ENCODE peak calls at places on chromosomes 3 and 15, in four cellular contexts. C is T47D, H is HepG2, O is HCT116. L is an unnamed sample.

GRCh38 chr15:57403532-57403931 is 27.2 kb downstream of the CGNL1 start:
- DNase-seq in H (no peak), C (no peak), O (no peak), L (no peak)

GRCh38 chr15:96887730-96888129 is 557.2 kb downstream of the NR2F2 start:
- DNase-seq in H (no peak), C (no peak), O (no peak), L (no peak)

GRCh38 chr3:2921903-2922302 is 188.3 kb downstream of the IL5RA start:
- DNase-seq in H (peak), O (no peak), C (no peak), L (peak)

GRCh38 chr3:181637056-181637798 is 74.5 kb upstream of the SOX2 start:
- DNase-seq in O (no peak), C (no peak), H (no peak), L (no peak)

GRCh38 chr3:46702246-46703012 is 1.2 kb downstream of the TMIE start:
- DNase-seq in H (no peak), O (no peak), C (no peak), L (no peak)

GRCh38 chr15:22956980-22957264 is 23.2 kb downstream of the CYFIP1 start:
- DNase-seq in C (no peak), O (no peak), H (no peak), L (no peak)

GRCh38 chr3:32249184-32249782 is 10.8 kb downstream of the CMTM8 start:
- DNase-seq in O (peak), H (no peak), C (no peak), L (no peak)

GRCh38 chr3:42600958-42601675 is 631 bp downstream of the NKTR start:
- DNase-seq in O (no peak), C (peak), H (peak), L (no peak)

GRCh38 chr3:169172535-169172934 is 491.0 kb downstream of the MECOM start:
- DNase-seq in O (no peak), H (no peak), C (no peak), L (no peak)

GRCh38 chr3:156750874-156751245 is 75.3 kb upstream of the LEKR1 start:
- DNase-seq in C (no peak), O (no peak), H (no peak), L (no peak)

GRCh38 chr3:10941972-10942371 is 50.6 kb upstream of the SLC6A1 start:
- DNase-seq in C (no peak), O (no peak), H (no peak), L (no peak)

GRCh38 chr3:172203522-172204258 is 164.3 kb downstream of the FNDC3B start:
- DNase-seq in H (peak), O (no peak), C (peak), L (no peak)
- TF ChIP-seq JUND in H (no peak), O (no peak), C (peak), L (no peak)

DNA sequence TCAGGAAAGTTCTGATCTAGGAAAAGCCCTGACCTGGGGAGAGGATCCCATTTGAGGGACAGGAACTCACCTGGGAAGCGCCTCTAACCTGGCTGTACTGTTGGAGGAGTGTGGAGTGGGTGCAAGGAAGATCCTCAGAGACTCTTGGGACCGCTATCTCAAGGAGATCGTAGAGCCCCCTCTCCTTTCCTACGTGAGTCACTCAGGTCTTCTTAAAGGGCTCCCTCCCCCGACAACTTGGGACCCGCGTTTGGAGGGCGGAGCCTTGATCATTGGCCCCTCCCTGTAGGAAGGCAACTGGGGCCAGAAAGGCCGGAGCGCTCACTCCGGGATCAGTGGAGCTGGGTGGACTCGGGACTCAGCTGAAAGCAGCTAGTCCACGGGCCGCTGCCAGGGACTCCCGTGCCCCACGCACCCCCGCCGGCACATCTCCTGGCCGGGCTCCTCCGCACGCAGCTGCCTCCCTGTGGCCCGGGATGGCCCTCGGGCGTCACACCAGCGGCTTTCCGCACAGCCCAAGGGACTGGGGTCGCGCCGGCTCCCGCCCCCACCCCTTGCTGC is 520 bp downstream of the SLC26A6 start:
- DNase-seq in O (no peak), H (peak), C (peak), L (peak)
- TF ChIP-seq JUND in O (no peak), H (no peak), C (no peak), L (no peak)

DNA sequence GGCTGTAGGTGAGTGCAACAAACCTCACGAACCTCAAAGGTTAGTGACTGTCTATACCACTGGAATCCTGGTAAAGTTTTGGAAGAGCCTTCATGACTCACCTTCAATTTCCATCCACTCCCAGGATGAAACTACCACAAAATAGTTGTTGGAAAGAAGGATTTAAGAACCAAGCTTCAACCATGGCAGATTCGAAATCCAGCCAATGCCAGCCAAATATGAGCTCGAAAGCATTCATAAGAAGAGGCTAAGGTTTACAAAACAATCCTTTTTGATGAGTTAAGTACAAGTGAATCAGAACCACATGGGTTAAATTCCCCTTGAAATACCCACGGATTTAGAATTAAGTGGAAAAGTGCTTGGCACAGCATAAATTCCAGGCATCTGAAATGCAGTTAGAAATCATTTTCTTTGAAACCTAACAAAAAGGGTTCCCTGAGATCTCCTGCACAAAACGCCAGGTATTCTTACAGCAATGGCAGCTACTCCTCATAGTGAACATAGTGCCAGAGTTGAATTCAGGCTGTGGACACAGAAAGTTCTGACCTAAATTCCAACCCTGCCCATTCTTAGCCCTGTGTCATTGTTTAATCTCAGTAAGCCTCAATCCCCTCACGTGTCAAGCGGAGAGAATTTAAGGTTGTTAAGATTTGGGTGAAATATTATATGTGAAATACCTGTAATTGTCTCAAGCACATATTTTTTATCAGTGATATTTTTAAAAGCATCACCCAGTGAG is 89.2 kb downstream of the FBN1 start:
- DNase-seq in C (no peak), O (no peak), H (no peak), L (no peak)
- TF ChIP-seq JUND in C (no peak), O (no peak), H (no peak), L (no peak)

GRCh38 chr15:77219846-77220245 is 148.9 kb upstream of the TSPAN3 start:
- DNase-seq in O (no peak), C (no peak), H (no peak), L (no peak)
- TF ChIP-seq JUND in O (no peak), C (no peak), H (no peak), L (no peak)

DNA sequence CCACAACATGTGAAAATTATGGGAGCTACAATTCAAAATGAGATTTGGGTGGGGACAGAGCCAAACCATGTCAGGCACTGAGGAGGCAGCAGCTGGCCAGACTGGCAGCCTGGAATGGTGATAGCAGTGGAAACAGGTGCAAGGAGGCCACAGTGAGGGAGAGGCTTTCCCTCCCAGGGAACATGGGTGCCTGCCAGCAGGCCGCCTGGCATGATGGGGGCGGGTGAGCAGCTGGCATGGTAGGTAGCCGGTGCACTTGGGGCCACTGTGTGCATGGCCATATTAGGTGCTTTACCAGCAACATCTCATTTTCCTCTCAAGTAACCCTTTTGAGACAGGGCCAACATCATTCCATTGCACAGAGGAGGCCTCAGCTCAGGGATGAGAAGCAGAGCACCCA is 18.3 kb upstream of the MRPS22 start:
- DNase-seq in O (no peak), H (no peak), C (no peak), L (no peak)
- TF ChIP-seq JUND in O (no peak), H (no peak), C (no peak), L (no peak)